ENCODE peak calls at places on chromosome 22, in eight cellular contexts. O is hepatocyte; K is pancreas; V is naive thymus-derived CD4-positive, alpha-beta T cell; J is kidney epithelial cell; Y is CD8-positive, alpha-beta T cell; Q is brain microvascular endothelial cell; W is CD4-positive, alpha-beta memory T cell. T is an unnamed sample.

GRCh38 chr22:17695986-17696385 is 57.4 kb downstream of the BCL2L13 start:
- DNase-seq in Y (no peak), J (no peak), V (no peak), K (no peak), Q (peak; percentile 24), W (no peak), O (no peak), T (no peak)

GRCh38 chr22:27726726-27727449 is 74.7 kb downstream of the MN1 start:
- DNase-seq in K (no peak), V (no peak), J (peak; percentile 51), O (peak; percentile 83), Q (peak; percentile 68), Y (no peak), W (no peak), T (peak; percentile 90)

GRCh38 chr22:23452231-23453010 is 127.7 kb downstream of the IGLL1 start:
- DNase-seq in V (no peak), K (no peak), O (no peak), J (no peak), Y (no peak), W (no peak), Q (no peak), T (no peak)

GRCh38 chr22:36369922-36370781 is 17.6 kb downstream of the MYH9 start:
- DNase-seq in J (no peak), Y (no peak), W (peak; percentile 65), V (no peak), O (peak; percentile 74), K (no peak), Q (no peak), T (no peak)

GRCh38 chr22:38599466-38599865 is 29.5 kb upstream of the DMC1 start:
- DNase-seq in Y (no peak), O (no peak), J (no peak), V (no peak), K (no peak), W (no peak), Q (no peak), T (no peak)

GRCh38 chr22:22408731-22409696 is 99.5 kb downstream of the ZNF280B start:
- DNase-seq in W (no peak), Q (peak; percentile 9), O (peak; percentile 63), V (no peak), J (no peak), Y (no peak), K (no peak), T (no peak)

GRCh38 chr22:48980918-48981317 is 846.8 kb downstream of the BRD1 start:
- DNase-seq in Y (no peak), J (no peak), Q (no peak), O (no peak), W (no peak), V (no peak), K (no peak), T (no peak)

GRCh38 chr22:34847072-34847471 is 218.9 kb upstream of the ISX start:
- DNase-seq in O (no peak), J (peak; percentile 55), Q (no peak), K (no peak), Y (no peak), W (no peak), V (no peak), T (no peak)

GRCh38 chr22:22709719-22710445 is 65.5 kb downstream of the GGTLC2 start:
- DNase-seq in J (no peak), O (no peak), K (peak; percentile 64), Q (no peak), Y (no peak), V (no peak), W (no peak), T (no peak)

GRCh38 chr22:25334091-25334490 is 114.7 kb downstream of the CRYBB2 start:
- DNase-seq in J (no peak), W (no peak), Q (peak; percentile 43), Y (peak; percentile 5), K (no peak), V (no peak), O (peak; percentile 53), T (no peak)

GRCh38 chr22:37824674-37825641 is 1.8 kb downstream of the GALR3 start:
- DNase-seq in J (no peak), W (no peak), Q (no peak), K (no peak), V (no peak), O (no peak), Y (no peak), T (no peak)

GRCh38 chr22:43109921-43110443 is 568 bp upstream of the BIK start:
- DNase-seq in J (no peak), Y (no peak), O (no peak), K (peak; percentile 73), W (no peak), Q (no peak), V (no peak), T (no peak)

GRCh38 chr22:40415531-40416266 is 45.3 kb downstream of the SGSM3 start:
- DNase-seq in V (no peak), J (no peak), O (no peak), Y (no peak), Q (no peak), K (no peak), W (no peak), T (no peak)

GRCh38 chr22:25728064-25728463 is 13.9 kb upstream of the MYO18B start:
- DNase-seq in Y (no peak), J (no peak), O (no peak), W (no peak), K (no peak), Q (no peak), V (no peak), T (no peak)

GRCh38 chr22:23219787-23220484 is 39.6 kb downstream of the BCR start:
- DNase-seq in W (peak; percentile 68), V (no peak), J (peak; percentile 63), O (peak; percentile 54), K (peak; percentile 32), Q (peak; percentile 53), Y (peak; percentile 19), T (no peak)

GRCh38 chr22:44443641-44444235 is 54.3 kb downstream of the RTL6 start:
- DNase-seq in Q (no peak), V (no peak), O (no peak), J (no peak), W (no peak), K (no peak), Y (no peak), T (no peak)

GRCh38 chr22:33883561-33883960 is 36.7 kb downstream of the LARGE1 start:
- DNase-seq in Y (no peak), J (peak; percentile 44), O (no peak), V (no peak), Q (no peak), W (no peak), K (no peak), T (no peak)

GRCh38 chr22:30192427-30192826 is 54.1 kb downstream of the LIF start:
- DNase-seq in J (no peak), V (no peak), Y (no peak), Q (no peak), K (no peak), O (no peak), W (no peak), T (no peak)

GRCh38 chr22:19892249-19892879 is 37.7 kb upstream of the GNB1L start:
- DNase-seq in J (no peak), Y (peak; percentile 24), K (peak; percentile 43), W (peak; percentile 67), V (no peak), Q (peak; percentile 22), O (peak; percentile 43), T (no peak)
- H3K4me3 ChIP-seq in J (no peak overlapping the region), Y (peak overlapping the region; percentile 55), K (no peak overlapping the region), W (peak overlapping the region; percentile 46), V (peak overlapping the region; percentile 67), Q (no peak overlapping the region), O (no peak overlapping the region), T (no peak overlapping the region)

GRCh38 chr22:20113551-20114310 is 2.2 kb upstream of the RANBP1 start:
- DNase-seq in W (peak; percentile 27), K (peak; percentile 77), O (no peak), V (no peak), Y (no peak), Q (no peak), J (no peak), T (no peak)
- H3K36me3 ChIP-seq in W (peaks cover 47% of the 10 kb centered on the region), K (peaks cover 13% of the 10 kb centered on the region), O (no peaks in the 10 kb centered on the region), V (peaks cover 69% of the 10 kb centered on the region), Y (peaks cover 19% of the 10 kb centered on the region), Q (peaks cover 63% of the 10 kb centered on the region), J (peaks cover 7% of the 10 kb centered on the region), T (peaks cover 43% of the 10 kb centered on the region)

DNA sequence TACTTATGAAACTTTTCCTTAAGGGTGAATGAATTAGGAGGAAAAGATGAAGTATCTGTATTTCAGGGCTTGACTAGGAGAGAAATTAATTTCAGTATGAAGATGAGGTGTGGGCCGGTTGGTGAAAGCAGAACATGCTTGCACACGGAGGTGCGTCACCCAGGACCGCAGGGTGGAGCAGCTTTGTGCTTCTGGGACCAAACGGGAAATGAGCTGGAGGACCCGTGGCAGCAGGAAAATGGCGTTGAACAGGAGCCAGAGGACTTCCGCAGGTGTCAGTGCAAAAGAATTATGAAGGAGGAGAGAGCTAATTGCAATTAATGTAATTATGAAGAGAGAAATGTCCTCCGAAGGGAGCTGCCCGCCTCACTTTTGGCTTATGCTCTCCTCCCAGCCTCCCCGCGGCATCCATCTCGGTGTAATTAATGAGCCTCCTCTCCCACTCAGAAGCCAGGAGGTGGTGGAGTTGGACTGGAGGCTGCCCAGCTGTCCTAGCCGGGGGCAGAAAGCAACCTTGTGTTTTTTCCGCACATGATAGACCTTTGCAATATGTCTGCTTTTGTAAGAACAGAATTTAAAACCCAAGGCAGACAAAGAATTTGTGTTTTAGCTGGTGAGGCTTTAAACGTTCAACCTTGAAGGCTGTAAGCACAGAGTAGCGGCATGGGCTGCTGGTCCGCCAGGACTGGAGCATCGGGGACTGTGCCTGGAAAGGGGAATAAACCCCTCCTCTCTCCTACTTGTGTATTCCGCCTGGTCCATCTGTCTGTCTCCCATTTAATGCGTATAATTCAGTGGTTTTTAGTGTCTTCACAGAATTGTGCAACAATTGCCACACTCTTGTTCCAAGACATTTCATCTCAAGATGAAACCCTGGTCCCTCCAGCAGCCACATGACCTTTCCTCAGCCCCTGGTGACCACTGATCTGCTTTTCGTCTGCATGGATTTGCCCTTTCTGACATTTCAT is 180.7 kb downstream of the TBC1D22A start:
- DNase-seq in Y (no peak), J (no peak), W (no peak), V (no peak), O (no peak), Q (no peak), K (no peak), T (no peak)
- H3K4me3 ChIP-seq in Y (no peak overlapping the region), J (no peak overlapping the region), W (no peak overlapping the region), V (no peak overlapping the region), O (no peak overlapping the region), Q (no peak overlapping the region), K (no peak overlapping the region), T (no peak overlapping the region)

DNA sequence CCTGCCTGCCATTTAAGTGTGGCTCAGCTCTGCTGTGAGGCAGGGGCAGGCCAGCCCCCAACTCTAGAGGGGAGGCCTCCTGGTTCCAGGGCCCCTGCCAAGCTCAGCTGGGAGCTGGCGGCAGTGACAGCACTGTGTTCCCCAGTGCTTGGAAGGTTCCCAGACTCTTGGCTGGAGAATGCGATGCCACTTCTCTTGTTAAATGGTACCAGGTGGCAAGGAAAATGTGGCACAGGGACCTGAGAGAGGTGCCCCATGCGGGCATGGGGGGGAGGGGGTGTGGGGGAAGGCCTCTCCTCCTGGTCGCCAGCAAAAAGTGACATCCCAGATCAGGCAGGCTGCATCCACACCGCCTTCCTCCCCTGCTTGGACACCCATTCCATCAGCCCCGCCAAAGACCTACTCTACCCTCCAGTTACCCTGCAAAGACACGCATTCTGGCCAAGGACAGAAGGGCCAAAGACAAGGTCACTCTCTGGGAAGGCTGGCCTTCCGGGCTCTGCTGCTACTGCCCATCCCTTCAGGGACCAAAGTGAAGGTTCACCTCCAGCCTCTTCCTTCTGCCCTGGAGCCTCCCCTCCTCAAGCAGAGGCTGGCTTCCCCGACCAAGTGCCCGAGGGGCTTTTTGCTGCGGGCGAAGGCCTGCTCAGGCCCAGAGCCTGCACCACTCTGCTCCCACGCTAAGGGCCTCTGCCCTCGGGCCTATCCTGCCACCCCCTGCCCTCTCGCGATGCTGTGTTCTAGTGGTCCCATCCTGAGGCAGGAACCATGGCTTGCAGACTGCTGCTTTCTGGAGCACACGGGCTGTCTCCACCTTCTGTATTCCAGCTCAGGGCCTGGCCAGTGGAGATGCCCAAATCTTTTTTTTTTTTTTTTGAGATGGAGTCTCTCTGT is 8.7 kb upstream of the TNFRSF13C start:
- DNase-seq in V (no peak), O (no peak), W (no peak), Q (no peak), Y (no peak), J (no peak), K (peak; percentile 44), T (no peak)
- H3K36me3 ChIP-seq in V (no peaks in the 10 kb centered on the region), O (no peaks in the 10 kb centered on the region), W (no peaks in the 10 kb centered on the region), Q (no peaks in the 10 kb centered on the region), Y (no peaks in the 10 kb centered on the region), J (no peaks in the 10 kb centered on the region), K (no peaks in the 10 kb centered on the region), T (no peaks in the 10 kb centered on the region)

T was measured in BJ.